ENCODE peak calls at places on chromosomes 1 and 21, in nine cellular contexts. S is AG04450, P is left lung, D is psoas muscle, M is cardiac fibroblast, J is astrocyte of the cerebellum, L is IMR-90, T is cardiac muscle cell, K is AG09309. V is an unnamed sample.

GRCh38 chr1:17119744-17120482 is 662 bp upstream of the PADI2 start:
- DNase-seq in S (no peak), P (peak; percentile 70), D (no peak), M (no peak), J (no peak), L (no peak), T (no peak), K (no peak), V (no peak)

GRCh38 chr1:228058981-228059535 is 23.4 kb upstream of the ARF1 start:
- DNase-seq in S (no peak), P (no peak), D (peak; percentile 47), M (no peak), J (no peak), L (no peak), T (no peak), K (no peak), V (no peak)

GRCh38 chr1:234327577-234328164 is 45.6 kb upstream of the COA6 start:
- DNase-seq in S (no peak), P (no peak), D (no peak), M (no peak), J (no peak), L (no peak), T (peak; percentile 6), K (no peak), V (no peak)

GRCh38 chr1:38558476-38559179 is 300.9 kb downstream of the RRAGC start:
- DNase-seq in S (no peak), P (peak; percentile 39), D (no peak), M (no peak), J (no peak), L (no peak), T (no peak), K (no peak), V (no peak)

GRCh38 chr21:45393833-45394638 is 10.9 kb upstream of the COL18A1 start:
- DNase-seq in S (no peak), P (no peak), D (no peak), M (no peak), J (no peak), L (no peak), T (no peak), K (no peak), V (no peak)

GRCh38 chr1:43995984-43996732 is 4.8 kb downstream of the CCDC24 start:
- DNase-seq in S (no peak), P (no peak), D (no peak), M (no peak), J (no peak), L (no peak), T (no peak), K (no peak), V (no peak)

GRCh38 chr1:69475021-69475420 is 92.7 kb upstream of the LRRC7 start:
- DNase-seq in S (no peak), P (no peak), D (no peak), M (no peak), J (no peak), L (no peak), T (no peak), K (no peak), V (no peak)

GRCh38 chr1:84698718-84699117 is 8.5 kb upstream of the SSX2IP start:
- DNase-seq in S (peak; percentile 59), P (no peak), D (no peak), M (peak; percentile 87), J (peak; percentile 45), L (peak; percentile 93), T (no peak), K (peak; percentile 75), V (no peak)

GRCh38 chr1:245856944-245857531 is 650.0 kb downstream of the SMYD3 start:
- DNase-seq in S (no peak), P (no peak), D (no peak), M (peak; percentile 76), J (peak; percentile 51), L (peak; percentile 95), T (no peak), K (peak; percentile 83), V (no peak)

GRCh38 chr1:7476861-7477534 is 294.1 kb upstream of the VAMP3 start:
- DNase-seq in S (no peak), P (no peak), D (no peak), M (peak; percentile 42), J (no peak), L (no peak), T (no peak), K (no peak), V (no peak)

GRCh38 chr1:6969106-6969505 is 183.9 kb downstream of the CAMTA1 start:
- DNase-seq in S (no peak), P (no peak), D (no peak), M (no peak), J (no peak), L (peak; percentile 52), T (no peak), K (no peak), V (no peak)

GRCh38 chr1:37319284-37319683 is 155.1 kb upstream of the ZC3H12A start:
- DNase-seq in S (no peak), P (no peak), D (no peak), M (no peak), J (no peak), L (no peak), T (no peak), K (no peak), V (no peak)

GRCh38 chr1:198902616-198903140 is 263.8 kb downstream of the PTPRC start:
- DNase-seq in S (no peak), P (no peak), D (no peak), M (no peak), J (no peak), L (no peak), T (no peak), K (no peak), V (no peak)

GRCh38 chr21:16476056-16476850 is 746.5 kb downstream of the USP25 start:
- DNase-seq in S (no peak), P (no peak), D (no peak), M (peak; percentile 38), J (peak; percentile 27), L (no peak), T (no peak), K (no peak), V (no peak)

GRCh38 chr21:14356771-14357170 is 26.2 kb downstream of the HSPA13 start:
- DNase-seq in S (no peak), P (no peak), D (no peak), M (no peak), J (no peak), L (no peak), T (no peak), K (no peak), V (no peak)

GRCh38 chr1:218969021-218969420 is 204.7 kb upstream of the LYPLAL1 start:
- DNase-seq in S (no peak), P (no peak), D (no peak), M (no peak), J (peak; percentile 27), L (no peak), T (no peak), K (peak; percentile 31), V (no peak)
- H3K4me3 ChIP-seq in S (no peak overlapping the region), P (no peak overlapping the region), D (no peak overlapping the region), M (no peak overlapping the region), J (no peak overlapping the region), L (no peak overlapping the region), T (no peak overlapping the region), K (no peak overlapping the region), V (no peak overlapping the region)

GRCh38 chr1:244448279-244449036 is 3.3 kb downstream of the ADSS2 start:
- DNase-seq in S (no peak), P (no peak), D (no peak), M (no peak), J (no peak), L (peak; percentile 69), T (no peak), K (no peak), V (no peak)
- H3K4me3 ChIP-seq in S (peak overlapping the region; percentile 23), P (no peak overlapping the region), D (no peak overlapping the region), M (no peak overlapping the region), J (no peak overlapping the region), L (no peak overlapping the region), T (no peak overlapping the region), K (no peak overlapping the region), V (no peak overlapping the region)

GRCh38 chr1:110345480-110345879 is 6.3 kb downstream of the RBM15 start:
- DNase-seq in S (no peak), P (no peak), D (no peak), M (no peak), J (peak; percentile 24), L (no peak), T (no peak), K (no peak), V (no peak)

GRCh38 chr1:110347182-110347893 is 8.2 kb downstream of the RBM15 start:
- DNase-seq in S (no peak), P (no peak), D (no peak), M (no peak), J (no peak), L (no peak), T (no peak), K (no peak), V (no peak)

GRCh38 chr1:110348771-110349170 is 9.6 kb downstream of the RBM15 start:
- DNase-seq in S (no peak), P (no peak), D (no peak), M (peak; percentile 25), J (no peak), L (no peak), T (no peak), K (no peak), V (no peak)

GRCh38 chr1:110348050-110348449 is 8.9 kb downstream of the RBM15 start:
- DNase-seq in S (no peak), P (no peak), D (no peak), M (no peak), J (no peak), L (no peak), T (no peak), K (no peak), V (no peak)

GRCh38 chr1:110346690-110347089 is 7.5 kb downstream of the RBM15 start:
- DNase-seq in S (no peak), P (no peak), D (no peak), M (no peak), J (no peak), L (no peak), T (no peak), K (no peak), V (no peak)
- H3K4me3 ChIP-seq in S (no peak overlapping the region), P (no peak overlapping the region), D (peak overlapping the region; percentile 29), M (no peak overlapping the region), J (no peak overlapping the region), L (no peak overlapping the region), T (no peak overlapping the region), K (no peak overlapping the region), V (no peak overlapping the region)

GRCh38 chr1:207913951-207914350 is 3.0 kb upstream of the CD34 start:
- DNase-seq in S (no peak), P (no peak), D (no peak), M (no peak), J (no peak), L (no peak), T (no peak), K (no peak), V (no peak)

GRCh38 chr1:207918016-207918415 is 7.1 kb upstream of the CD34 start:
- DNase-seq in S (no peak), P (no peak), D (no peak), M (no peak), J (no peak), L (no peak), T (no peak), K (no peak), V (no peak)

GRCh38 chr1:207918571-207918970 is 7.6 kb upstream of the CD34 start:
- DNase-seq in S (no peak), P (no peak), D (no peak), M (no peak), J (no peak), L (no peak), T (no peak), K (no peak), V (no peak)

GRCh38 chr1:207919523-207920210 is 8.7 kb upstream of the CD34 start:
- DNase-seq in S (no peak), P (no peak), D (no peak), M (peak; percentile 59), J (no peak), L (no peak), T (no peak), K (peak; percentile 31), V (no peak)

GRCh38 chr1:207917086-207917485 is 6.2 kb upstream of the CD34 start:
- DNase-seq in S (no peak), P (no peak), D (peak; percentile 56), M (no peak), J (no peak), L (no peak), T (no peak), K (no peak), V (no peak)
- H3K4me3 ChIP-seq in S (no peak overlapping the region), P (no peak overlapping the region), D (no peak overlapping the region), M (no peak overlapping the region), J (no peak overlapping the region), L (no peak overlapping the region), T (no peak overlapping the region), K (no peak overlapping the region), V (no peak overlapping the region)